ENCODE peak calls at places on chromosomes 16 and 17, in six cellular contexts. N is psoas muscle; Z is prostate gland; J is BJ; E is tibial nerve; T is CD8-positive, alpha-beta T cell. G is an unnamed sample.

GRCh38 chr16:25126820-25127232 is 15.3 kb downstream of the LCMT1 start:
- DNase-seq in N (no peak), Z (no peak), J (peak), E (no peak), T (peak), G (no peak)

GRCh38 chr17:37787055-37787720 is 42.3 kb upstream of the HNF1B start:
- DNase-seq in N (no peak), Z (no peak), J (no peak), E (no peak), T (no peak), G (no peak)

GRCh38 chr16:8996891-8997290 is 33.2 kb upstream of the USP7 start:
- DNase-seq in N (no peak), Z (no peak), J (no peak), E (no peak), T (no peak), G (no peak)

GRCh38 chr16:89720859-89721643 is at the start of the genes VPS9D1 and ZNF276:
- DNase-seq in N (peak), Z (peak), J (no peak), E (peak), T (peak), G (peak)

GRCh38 chr16:56983211-56983751 is 6.1 kb upstream of the NLRC5 start:
- DNase-seq in N (no peak), Z (no peak), J (no peak), E (no peak), T (no peak), G (no peak)

GRCh38 chr16:69040144-69040909 is 65.1 kb upstream of the HAS3 start:
- DNase-seq in N (no peak), Z (no peak), J (no peak), E (no peak), T (no peak), G (no peak)

GRCh38 chr16:3965306-3965705 is 84.8 kb upstream of the CREBBP start:
- DNase-seq in N (no peak), Z (no peak), J (no peak), E (no peak), T (no peak), G (no peak)

GRCh38 chr17:59825533-59826316 is 67.0 kb downstream of the TUBD1 start:
- DNase-seq in N (no peak), Z (no peak), J (no peak), E (no peak), T (no peak), G (no peak)

GRCh38 chr17:50201226-50201854 is at the start of gene COL1A1:
- DNase-seq in N (peak), Z (no peak), J (no peak), E (peak), T (no peak), G (peak)

GRCh38 chr17:65228734-65229390 is 91.7 kb downstream of the RGS9 start:
- DNase-seq in N (no peak), Z (no peak), J (peak), E (no peak), T (peak), G (no peak)

GRCh38 chr17:50354198-50354597 is 8.3 kb downstream of the XYLT2 start:
- DNase-seq in N (no peak), Z (no peak), J (no peak), E (no peak), T (no peak), G (no peak)

GRCh38 chr17:78903101-78903779 is at the start of gene CEP295NL:
- DNase-seq in N (no peak), Z (no peak), J (no peak), E (no peak), T (no peak), G (no peak)

GRCh38 chr16:56869513-56870270 is 4.7 kb downstream of the SLC12A3 start:
- DNase-seq in N (no peak), Z (no peak), J (no peak), E (no peak), T (no peak), G (no peak)

GRCh38 chr16:2486645-2487516 is 12.0 kb downstream of the TBC1D24 start:
- DNase-seq in N (no peak), Z (peak), J (no peak), E (peak), T (peak), G (no peak)

GRCh38 chr16:4767872-4768548 is 1.0 kb upstream of the ZNF500 start:
- DNase-seq in N (no peak), Z (no peak), J (no peak), E (no peak), T (no peak), G (no peak)

GRCh38 chr16:84247844-84248243 is 8.0 kb upstream of the KCNG4 start:
- DNase-seq in N (no peak), Z (no peak), J (no peak), E (no peak), T (no peak), G (no peak)

GRCh38 chr16:86343733-86344585 is 166.4 kb upstream of the FOXF1 start:
- DNase-seq in N (no peak), Z (peak), J (no peak), E (no peak), T (no peak), G (no peak)

GRCh38 chr16:55495616-55496289 is 13.1 kb upstream of the LPCAT2 start:
- DNase-seq in N (no peak), Z (peak), J (peak), E (no peak), T (no peak), G (no peak)

GRCh38 chr17:7862692-7863437 is 5.1 kb downstream of the CYB5D1 start:
- DNase-seq in N (no peak), Z (peak), J (no peak), E (peak), T (peak), G (no peak)

GRCh38 chr16:67259705-67260104 is 10.9 kb downstream of the SLC9A5 start:
- DNase-seq in N (peak), Z (no peak), J (no peak), E (no peak), T (no peak), G (no peak)

GRCh38 chr16:5069854-5070253 is 1.8 kb upstream of the ALG1 start:
- DNase-seq in N (peak), Z (no peak), J (no peak), E (no peak), T (no peak), G (no peak)

GRCh38 chr17:61250335-61250890 is 149.2 kb upstream of the TBX2 start:
- DNase-seq in N (no peak), Z (no peak), J (no peak), E (no peak), T (no peak), G (no peak)

GRCh38 chr16:55513616-55514015 is 4.7 kb downstream of the LPCAT2 start:
- DNase-seq in N (no peak), Z (no peak), J (no peak), E (no peak), T (no peak), G (no peak)

GRCh38 chr17:68805609-68806008 is 149.6 kb downstream of the ABCA8 start:
- DNase-seq in N (no peak), Z (no peak), J (no peak), E (no peak), T (no peak), G (no peak)

GRCh38 chr17:68019336-68019674 is 16.2 kb upstream of the KPNA2 start:
- DNase-seq in N (no peak), Z (no peak), J (no peak), E (no peak), T (no peak), G (no peak)

GRCh38 chr16:64417711-64418227 is 704.1 kb downstream of the CDH11 start:
- DNase-seq in N (no peak), Z (no peak), J (peak), E (no peak), T (no peak), G (no peak)

DNA sequence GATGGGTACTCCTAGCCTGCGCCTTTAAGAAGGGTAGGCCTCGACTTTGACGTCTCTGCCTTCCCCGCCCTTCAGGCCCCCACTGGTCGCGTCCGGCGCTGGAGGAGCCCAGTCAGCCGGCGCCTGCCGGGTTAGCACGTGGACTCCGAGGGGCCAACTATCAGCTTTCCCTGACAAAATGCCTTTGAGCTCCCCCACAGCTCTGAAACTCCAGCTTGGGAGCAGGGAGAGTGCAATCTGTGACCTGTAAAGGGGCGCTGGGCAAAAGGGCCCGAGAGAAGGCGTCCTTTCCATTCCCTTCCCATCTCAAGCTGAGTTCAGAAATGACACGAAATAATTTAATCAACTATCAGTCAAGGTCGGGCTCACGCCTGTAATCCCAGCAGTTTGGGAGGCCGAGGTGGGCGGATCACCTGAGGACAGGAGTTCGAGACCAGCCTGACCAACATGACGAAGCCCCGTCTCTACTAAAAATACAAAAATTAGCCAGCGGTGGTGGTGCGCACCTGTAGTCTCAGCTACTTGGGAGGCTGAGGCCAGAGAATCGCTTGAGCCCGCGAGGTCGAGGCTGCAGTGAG is 2.3 kb upstream of the SLC25A39 start:
- DNase-seq in N (peak), Z (peak), J (peak), E (peak), T (peak), G (peak)
- H3K4me3 ChIP-seq in N (peak), Z (peak), J (no peak), E (no peak), T (no peak), G (peak)

GRCh38 chr17:15247891-15248529 is 17.1 kb downstream of the PMP22 start:
- DNase-seq in N (no peak), Z (no peak), J (no peak), E (no peak), T (no peak), G (peak)
- TF ChIP-seq CTCF in N (peak), Z (no peak), J (peak), E (no peak), T (no peak), G (no peak)

GRCh38 chr17:80414508-80414802 is 512 bp upstream of the ENDOV start:
- DNase-seq in N (no peak), Z (no peak), J (no peak), E (no peak), T (no peak), G (no peak)

GRCh38 chr17:80414803-80415625 is at the start of gene ENDOV:
- DNase-seq in N (peak), Z (peak), J (peak), E (peak), T (peak), G (peak)

GRCh38 chr17:80415626-80416042 is 667 bp downstream of the ENDOV start:
- DNase-seq in N (no peak), Z (no peak), J (no peak), E (no peak), T (no peak), G (no peak)

GRCh38 chr17:80416260-80416939 is 1.4 kb downstream of the ENDOV start:
- DNase-seq in N (no peak), Z (no peak), J (no peak), E (no peak), T (no peak), G (no peak)

DNA sequence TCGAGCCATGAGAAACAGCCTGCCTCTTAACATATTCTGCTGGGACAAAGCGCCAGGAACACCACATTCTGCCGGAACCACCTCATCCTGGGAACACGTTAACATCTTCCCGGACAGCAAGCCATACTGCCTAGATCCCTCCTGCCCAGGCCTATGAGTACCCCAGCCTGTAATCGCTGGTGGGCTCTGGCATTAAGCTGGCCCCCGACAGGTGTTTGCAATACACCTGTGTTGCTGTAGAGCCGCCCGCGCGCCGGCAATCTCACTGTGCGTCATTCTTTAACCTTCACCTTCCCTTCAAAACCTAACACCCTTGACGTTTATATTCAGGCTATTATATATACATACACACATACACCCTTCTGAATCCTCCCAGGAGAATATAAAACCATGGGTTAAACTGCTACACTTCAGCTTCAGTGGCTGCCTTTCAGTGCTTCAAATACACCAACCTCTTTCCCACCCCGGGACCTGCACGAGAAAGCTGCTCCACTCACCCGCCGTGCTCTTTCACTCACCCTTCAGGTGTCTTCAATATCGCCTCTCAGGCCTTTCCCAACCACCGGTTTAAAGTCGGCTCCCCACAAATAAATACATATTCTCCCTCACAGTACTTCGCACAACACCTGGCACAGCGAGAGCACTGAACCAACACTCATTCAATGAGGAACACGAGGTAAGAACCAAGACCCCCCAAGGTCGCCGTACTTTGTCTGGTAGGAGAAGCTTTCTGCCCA is 1.0 kb upstream of the ENDOV start:
- DNase-seq in N (no peak), Z (no peak), J (no peak), E (no peak), T (no peak), G (no peak)
- H3K4me3 ChIP-seq in N (peak), Z (peak), J (peak), E (peak), T (no peak), G (peak)

DNA sequence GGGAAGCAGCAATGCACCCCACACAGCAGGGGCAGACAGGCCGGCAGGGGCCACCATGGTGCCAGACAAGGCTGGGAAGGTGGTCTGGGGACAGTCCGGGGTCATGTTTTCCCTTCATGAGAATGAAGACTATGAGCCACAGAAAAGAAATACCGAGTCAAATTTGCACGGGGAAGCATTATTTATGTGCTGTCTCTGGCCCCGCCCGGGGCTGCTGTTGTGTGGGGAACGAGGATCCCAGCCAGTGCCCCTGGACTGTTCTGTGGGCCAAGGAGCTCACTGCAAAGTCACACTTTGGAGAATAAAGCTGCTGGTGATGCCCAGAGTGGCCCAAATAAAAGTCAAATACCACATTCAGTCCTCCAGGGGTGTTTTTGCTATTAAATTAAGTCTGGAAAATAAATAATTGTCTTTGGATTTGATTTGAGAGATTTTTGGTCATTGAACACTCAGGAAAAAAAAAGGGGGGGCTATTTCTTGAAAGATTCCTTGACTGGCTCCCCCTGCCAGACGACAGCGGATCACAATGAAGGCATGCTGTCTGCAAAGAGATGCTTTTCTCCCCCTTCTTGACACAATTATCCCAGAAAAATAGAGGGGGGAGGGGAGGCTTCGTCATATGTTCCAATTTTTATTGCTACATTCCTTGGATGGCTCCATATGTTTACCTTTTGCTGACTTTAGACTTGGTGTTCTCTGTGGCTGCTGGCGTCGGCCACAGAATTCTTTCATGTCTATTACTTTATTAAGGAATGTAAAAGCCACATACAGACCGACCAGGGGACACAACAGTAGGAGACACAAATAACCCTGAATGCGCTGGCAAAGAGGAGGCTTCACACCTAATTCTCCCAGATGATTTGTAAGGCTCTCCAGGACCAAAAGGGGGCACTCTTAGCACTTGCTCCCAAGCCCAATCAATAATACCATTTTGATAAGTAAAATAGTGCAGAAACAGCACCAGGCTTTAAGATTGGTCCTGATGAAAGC is 27.1 kb upstream of the ANKFN1 start:
- DNase-seq in N (no peak), Z (peak), J (peak), E (no peak), T (no peak), G (no peak)
- TF ChIP-seq CTCF in N (peak), Z (peak), J (peak), E (no peak), T (no peak), G (no peak)

DNA sequence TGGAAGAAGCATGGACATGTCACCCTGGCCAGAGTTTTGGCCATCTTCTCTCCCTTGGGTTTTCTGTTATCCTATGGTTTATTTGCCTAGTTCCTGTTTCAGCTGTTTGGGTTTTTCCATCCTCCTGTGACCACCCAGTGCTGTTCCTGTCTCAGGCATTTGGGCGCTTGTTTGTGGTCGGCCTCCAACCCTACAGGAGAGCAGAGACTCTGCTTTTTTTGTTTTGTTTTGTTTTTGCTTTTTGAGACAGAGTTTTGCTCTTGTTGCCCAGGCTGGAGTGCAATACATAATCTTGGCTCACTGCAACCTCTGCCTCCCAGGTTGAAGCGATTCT is 3.3 kb upstream of the ZC3H7A start:
- DNase-seq in N (no peak), Z (no peak), J (no peak), E (no peak), T (no peak), G (no peak)
- H3K4me3 ChIP-seq in N (no peak), Z (no peak), J (no peak), E (no peak), T (no peak), G (no peak)

DNA sequence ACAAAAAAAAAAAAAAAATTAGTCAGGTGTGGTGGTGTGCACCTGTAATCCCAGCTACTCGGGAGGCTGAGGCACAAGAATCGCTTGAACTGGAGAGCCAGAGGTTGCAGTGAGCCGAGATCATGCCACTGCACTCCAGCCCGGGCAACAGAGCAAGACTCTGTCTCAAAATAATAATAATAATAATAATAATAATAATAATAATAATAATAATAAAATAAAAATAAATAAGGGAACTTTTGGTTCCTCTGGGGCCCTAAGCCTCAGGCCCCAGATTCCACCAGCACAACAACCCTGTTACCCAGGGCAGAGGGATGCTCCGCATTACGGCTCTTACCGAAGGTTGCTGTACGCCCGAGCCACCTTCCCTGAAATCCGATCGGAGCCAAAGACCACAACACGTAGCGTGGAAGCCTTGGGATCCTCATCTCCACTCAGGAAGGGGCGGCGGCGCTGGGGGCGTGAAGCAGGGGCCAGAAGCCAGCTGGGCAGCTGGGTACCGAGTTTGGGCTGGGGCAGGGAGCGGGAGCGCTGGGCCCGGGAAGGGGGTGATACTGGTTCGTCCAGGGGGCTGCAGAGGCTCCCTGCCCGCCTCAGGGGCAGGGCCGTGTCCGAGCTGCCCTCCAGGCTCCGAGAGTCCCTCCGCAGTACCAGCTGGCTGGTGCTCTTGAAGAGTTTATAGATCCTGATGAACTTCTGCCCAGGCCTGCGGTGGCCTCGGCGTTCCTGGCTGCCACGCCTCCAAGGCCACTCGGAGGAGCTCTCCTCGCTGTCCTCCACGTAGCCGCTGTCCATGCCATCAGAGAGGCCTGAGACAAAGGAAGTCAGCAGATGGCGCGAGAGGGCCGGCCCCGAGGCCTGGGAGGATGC is 20.6 kb upstream of the PIK3R6 start:
- DNase-seq in N (no peak), Z (no peak), J (no peak), E (no peak), T (no peak), G (no peak)
- TF ChIP-seq CTCF in N (peak), Z (no peak), J (peak), E (no peak), T (no peak), G (no peak)